ENCODE peak calls at places on chromosomes 13 and 19, in nine cellular contexts. I, Z, S, P, B, O, Y, U and J are unnamed samples.

GRCh38 chr19:11560404-11560988 is 1.5 kb upstream of the ELOF1 start:
- DNase-seq in I (no peak), O (peak; percentile 84), U (peak; percentile 88), B (no peak), P (peak; percentile 73), S (peak; percentile 81), Z (peak; percentile 77), Y (peak; percentile 79), J (no peak)

GRCh38 chr19:46571495-46571894 is 29.6 kb upstream of the CALM3 start:
- DNase-seq in I (no peak), P (peak; percentile 75), Y (peak; percentile 63), O (no peak), U (peak; percentile 23), B (no peak), S (peak; percentile 31), Z (peak; percentile 14), J (no peak)

GRCh38 chr19:13978306-13978705 is 26.0 kb downstream of the DCAF15 start:
- DNase-seq in I (peak; percentile 83), U (peak; percentile 83), Z (no peak), B (peak; percentile 62), S (peak; percentile 58), Y (peak; percentile 81), P (no peak), O (no peak), J (no peak)

GRCh38 chr13:28246891-28247290 is 108.5 kb downstream of the PAN3 start:
- DNase-seq in Y (no peak), O (peak; percentile 17), S (no peak), P (no peak), Z (no peak), B (no peak), U (no peak), I (no peak), J (no peak)

GRCh38 chr13:21849323-21849722 is 178.4 kb downstream of the FGF9 start:
- DNase-seq in U (peak; percentile 55), B (no peak), S (peak; percentile 6), Z (no peak), I (no peak), P (peak; percentile 25), Y (peak; percentile 26), O (peak; percentile 43), J (no peak)

GRCh38 chr13:23923031-23923430 is 25.7 kb upstream of the C1QTNF9B start:
- DNase-seq in Y (no peak), I (no peak), Z (no peak), B (no peak), S (no peak), O (no peak), P (no peak), U (no peak), J (no peak)

GRCh38 chr13:74287672-74288169 is 153.5 kb upstream of the KLF12 start:
- DNase-seq in Y (peak; percentile 56), P (peak; percentile 19), I (peak; percentile 84), U (peak; percentile 67), S (peak; percentile 78), B (no peak), Z (peak; percentile 80), O (peak; percentile 64), J (no peak)

GRCh38 chr13:29454931-29455481 is 140.5 kb downstream of the SLC7A1 start:
- DNase-seq in Z (no peak), I (no peak), B (no peak), P (peak; percentile 24), Y (no peak), S (peak; percentile 14), U (no peak), O (peak; percentile 7), J (no peak)

GRCh38 chr13:108455320-108455719 is 174.1 kb upstream of the MYO16 start:
- DNase-seq in Z (no peak), Y (no peak), U (no peak), I (no peak), S (no peak), B (no peak), P (no peak), O (no peak), J (no peak)

GRCh38 chr19:17869114-17869608 is 2.6 kb upstream of the SLC5A5 start:
- DNase-seq in I (no peak), Y (peak; percentile 14), U (no peak), O (no peak), B (no peak), P (no peak), S (no peak), Z (no peak), J (no peak)

GRCh38 chr13:93023929-93024328 is 202.7 kb upstream of the GPC6 start:
- DNase-seq in I (no peak), S (no peak), O (no peak), B (no peak), Z (no peak), P (no peak), Y (no peak), U (no peak), J (no peak)

GRCh38 chr13:42539670-42540069 is 34.3 kb upstream of the TNFSF11 start:
- DNase-seq in P (no peak), Z (peak; percentile 52), O (no peak), B (no peak), I (no peak), U (no peak), Y (no peak), S (peak; percentile 35), J (no peak)

GRCh38 chr13:100301418-100301817 is 212.5 kb downstream of the PCCA start:
- DNase-seq in I (no peak), O (no peak), Z (no peak), P (no peak), S (peak; percentile 14), Y (peak; percentile 24), U (peak; percentile 13), B (no peak), J (no peak)

GRCh38 chr19:10516064-10516385 is 1.2 kb downstream of the S1PR5 start:
- DNase-seq in U (no peak), I (no peak), Z (no peak), O (no peak), B (no peak), P (no peak), S (no peak), Y (no peak), J (no peak)

GRCh38 chr13:91369432-91369831 is 21.9 kb downstream of the MIR17HG start:
- DNase-seq in P (no peak), S (peak; percentile 75), O (peak; percentile 28), Y (no peak), Z (peak; percentile 60), U (no peak), B (no peak), I (no peak), J (no peak)

GRCh38 chr13:91372813-91373420 is 25.4 kb downstream of the MIR17HG start:
- DNase-seq in P (no peak), Z (no peak), B (no peak), U (no peak), S (no peak), O (no peak), Y (no peak), I (no peak), J (no peak)

GRCh38 chr13:91375119-91375729 is 23.2 kb upstream of the GPC5 start:
- DNase-seq in U (no peak), Y (peak; percentile 30), B (no peak), O (peak; percentile 8), I (no peak), P (peak; percentile 12), S (peak; percentile 37), Z (no peak), J (no peak)
- TF ChIP-seq CTCF in U (peak; percentile 62), Y (peak; percentile 66), B (no peak), O (peak; percentile 49), I (peak; percentile 36), P (no peak), S (peak; percentile 59), Z (peak; percentile 75), J (peak; percentile 82)

GRCh38 chr13:111153279-111153976 is 38.3 kb downstream of the ARHGEF7 start:
- DNase-seq in Y (peak; percentile 98), I (peak; percentile 92), S (peak; percentile 94), U (peak; percentile 93), O (peak; percentile 89), B (peak; percentile 79), Z (peak; percentile 86), P (peak; percentile 90), J (peak; percentile 97)

GRCh38 chr13:111152836-111153235 is 37.7 kb downstream of the ARHGEF7 start:
- DNase-seq in S (peak; percentile 11), Z (no peak), U (peak; percentile 12), B (no peak), P (no peak), O (no peak), I (no peak), Y (peak; percentile 44), J (no peak)

GRCh38 chr13:111158136-111158805 is 43.2 kb downstream of the ARHGEF7 start:
- DNase-seq in Y (no peak), B (no peak), P (no peak), U (no peak), O (no peak), I (no peak), S (peak; percentile 46), Z (no peak), J (no peak)

GRCh38 chr13:111156421-111156820 is 41.3 kb downstream of the ARHGEF7 start:
- DNase-seq in O (no peak), B (no peak), U (no peak), S (peak; percentile 18), Y (no peak), Z (no peak), P (no peak), I (no peak), J (no peak)

GRCh38 chr13:111153977-111154332 is 38.8 kb downstream of the ARHGEF7 start:
- DNase-seq in S (no peak), Y (no peak), I (peak; percentile 59), U (no peak), Z (peak; percentile 26), O (no peak), P (no peak), B (peak; percentile 29), J (no peak)
- TF ChIP-seq CTCF in S (peak; percentile 27), Y (peak; percentile 45), I (no peak), U (peak; percentile 31), Z (peak; percentile 51), O (no peak), P (no peak), B (no peak), J (peak; percentile 60)

DNA sequence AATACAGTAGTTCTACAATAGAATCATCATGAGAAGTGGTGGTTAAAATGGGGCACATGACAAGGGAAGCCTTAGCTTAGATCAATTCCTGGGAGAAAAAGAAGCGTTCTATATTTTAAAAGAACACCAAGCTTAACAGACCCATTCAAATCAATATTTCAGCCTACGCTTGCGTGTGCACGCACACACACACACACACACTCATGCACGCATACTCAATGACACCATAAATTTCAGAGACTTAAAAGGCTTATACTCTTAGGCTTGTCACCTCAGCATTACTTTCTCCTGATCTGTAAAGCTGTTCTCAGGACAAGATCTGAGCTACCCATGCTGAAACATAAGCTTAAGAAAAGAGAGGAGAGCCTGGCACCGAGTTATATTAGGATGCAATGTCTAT is 368.5 kb downstream of the FGF14 start:
- DNase-seq in B (no peak), I (no peak), O (no peak), Z (no peak), U (no peak), P (no peak), S (no peak), Y (no peak), J (no peak)
- TF ChIP-seq CTCF in B (no peak), I (no peak), O (no peak), Z (no peak), U (no peak), P (no peak), S (no peak), Y (no peak), J (no peak)

DNA sequence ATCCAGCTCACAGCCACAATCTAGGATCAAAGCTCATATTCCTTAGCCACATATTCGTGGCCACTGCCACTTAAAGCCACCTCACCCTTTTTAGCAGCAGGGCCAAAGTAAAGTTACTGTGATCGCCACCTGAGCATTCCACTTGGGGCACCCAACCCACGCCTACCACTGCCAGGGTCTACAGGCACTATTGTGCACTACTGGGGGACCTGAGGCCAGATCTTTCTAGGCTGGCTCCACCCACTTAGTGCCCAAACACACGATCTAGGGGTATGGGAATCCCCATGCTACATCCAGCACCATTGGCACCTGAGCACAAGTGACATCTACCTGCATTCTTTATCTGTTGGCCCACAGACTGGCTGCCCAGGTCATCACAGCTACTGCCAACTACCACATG is 517.9 kb upstream of the PRR20A start:
- DNase-seq in I (no peak), B (no peak), Y (no peak), P (no peak), Z (no peak), U (no peak), O (no peak), S (no peak), J (peak; percentile 39)
- TF ChIP-seq CTCF in I (no peak), B (no peak), Y (no peak), P (no peak), Z (no peak), U (no peak), O (no peak), S (no peak), J (no peak)